ENCODE peak calls at places on chromosomes 11 and 22, in nine cellular contexts. X is lower lobe of right lung, Q is PC-3, D is body of pancreas, W is gastrocnemius medialis, L is adrenal gland, T is fibroblast of lung, J is thoracic aorta, N is spleen. A is an unnamed sample. For H3K27me3, the result is how much of the 10 kb centered on the place peaks cover.

GRCh38 chr11:114001416-114001815 is 26.5 kb downstream of the HTR3A start:
- DNase-seq in X (no peak), Q (no peak), D (no peak), W (no peak), L (no peak), T (peak), J (no peak), N (peak), A (no peak)

GRCh38 chr11:70031631-70032469 is 46.3 kb upstream of the ANO1 start:
- DNase-seq in X (no peak), Q (no peak), D (no peak), W (no peak), L (no peak), T (no peak), J (no peak), N (peak), A (no peak)

GRCh38 chr22:48893288-48894063 is 934.2 kb downstream of the BRD1 start:
- DNase-seq in X (no peak), Q (no peak), D (no peak), W (no peak), L (no peak), T (no peak), J (no peak), N (no peak), A (no peak)

GRCh38 chr11:334264-335033 is 13.8 kb upstream of the IFITM3 start:
- DNase-seq in X (no peak), Q (no peak), D (no peak), W (no peak), L (no peak), T (no peak), J (no peak), N (peak), A (no peak)

GRCh38 chr22:46090051-46090591 is 60.2 kb upstream of the PPARA start:
- DNase-seq in X (peak), Q (no peak), D (peak), W (peak), L (peak), T (no peak), J (no peak), N (peak), A (no peak)

GRCh38 chr11:6757373-6757967 is 14.3 kb downstream of the OR2AG2 start:
- DNase-seq in X (no peak), Q (peak), D (peak), W (no peak), L (peak), T (peak), J (no peak), N (peak), A (peak)

GRCh38 chr11:69263736-69264052 is 30.3 kb upstream of the MYEOV start:
- DNase-seq in X (no peak), Q (no peak), D (no peak), W (no peak), L (no peak), T (no peak), J (no peak), N (no peak), A (no peak)

GRCh38 chr11:20015529-20016427 is 144.5 kb downstream of the DBX1 start:
- DNase-seq in X (no peak), Q (no peak), D (peak), W (no peak), L (no peak), T (no peak), J (no peak), N (no peak), A (no peak)

GRCh38 chr11:62547691-62548281 is 1.2 kb upstream of the AHNAK start:
- DNase-seq in X (no peak), Q (peak), D (peak), W (peak), L (no peak), T (no peak), J (no peak), N (no peak), A (no peak)

GRCh38 chr22:47734511-47734910 is 972.1 kb downstream of the TBC1D22A start:
- DNase-seq in X (no peak), Q (no peak), D (no peak), W (no peak), L (no peak), T (no peak), J (no peak), N (no peak), A (no peak)

GRCh38 chr22:19062139-19062789 is 59.9 kb downstream of the DGCR2 start:
- DNase-seq in X (peak), Q (peak), D (peak), W (no peak), L (peak), T (peak), J (no peak), N (peak), A (no peak)

GRCh38 chr22:41417622-41418390 is 28.8 kb downstream of the TOB2 start:
- DNase-seq in X (peak), Q (no peak), D (peak), W (peak), L (peak), T (peak), J (peak), N (peak), A (no peak)

GRCh38 chr11:95095858-95096587 is 6.4 kb downstream of the ENDOD1 start:
- DNase-seq in X (no peak), Q (peak), D (no peak), W (no peak), L (no peak), T (peak), J (no peak), N (no peak), A (no peak)

GRCh38 chr11:11270236-11270775 is 82.7 kb downstream of the CSNK2A3 start:
- DNase-seq in X (no peak), Q (no peak), D (no peak), W (no peak), L (no peak), T (no peak), J (no peak), N (no peak), A (no peak)

GRCh38 chr11:58222730-58223129 is 6.0 kb downstream of the OR10Q1 start:
- DNase-seq in X (no peak), Q (peak), D (no peak), W (no peak), L (no peak), T (no peak), J (no peak), N (no peak), A (no peak)

GRCh38 chr11:102990145-102990544 is 34.6 kb upstream of the MMP13 start:
- DNase-seq in X (no peak), Q (peak), D (no peak), W (no peak), L (no peak), T (no peak), J (no peak), N (no peak), A (no peak)

GRCh38 chr11:34438529-34439507 is at the start of gene CAT:
- DNase-seq in X (peak), Q (peak), D (peak), W (peak), L (peak), T (peak), J (peak), N (peak), A (peak)
- H3K4me3 ChIP-seq in X (peak), Q (peak), D (peak), W (peak), L (peak), T (peak), J (peak), N (peak), A (peak)

GRCh38 chr11:41498726-41499125 is 39.3 kb upstream of the LRRC4C start:
- DNase-seq in X (no peak), Q (peak), D (no peak), W (no peak), L (no peak), T (no peak), J (no peak), N (no peak), A (no peak)
- TF ChIP-seq CTCF in X (no peak), Q (peak), D (no peak), W (no peak), L (peak), T (no peak), J (no peak), N (peak), A (peak)

DNA sequence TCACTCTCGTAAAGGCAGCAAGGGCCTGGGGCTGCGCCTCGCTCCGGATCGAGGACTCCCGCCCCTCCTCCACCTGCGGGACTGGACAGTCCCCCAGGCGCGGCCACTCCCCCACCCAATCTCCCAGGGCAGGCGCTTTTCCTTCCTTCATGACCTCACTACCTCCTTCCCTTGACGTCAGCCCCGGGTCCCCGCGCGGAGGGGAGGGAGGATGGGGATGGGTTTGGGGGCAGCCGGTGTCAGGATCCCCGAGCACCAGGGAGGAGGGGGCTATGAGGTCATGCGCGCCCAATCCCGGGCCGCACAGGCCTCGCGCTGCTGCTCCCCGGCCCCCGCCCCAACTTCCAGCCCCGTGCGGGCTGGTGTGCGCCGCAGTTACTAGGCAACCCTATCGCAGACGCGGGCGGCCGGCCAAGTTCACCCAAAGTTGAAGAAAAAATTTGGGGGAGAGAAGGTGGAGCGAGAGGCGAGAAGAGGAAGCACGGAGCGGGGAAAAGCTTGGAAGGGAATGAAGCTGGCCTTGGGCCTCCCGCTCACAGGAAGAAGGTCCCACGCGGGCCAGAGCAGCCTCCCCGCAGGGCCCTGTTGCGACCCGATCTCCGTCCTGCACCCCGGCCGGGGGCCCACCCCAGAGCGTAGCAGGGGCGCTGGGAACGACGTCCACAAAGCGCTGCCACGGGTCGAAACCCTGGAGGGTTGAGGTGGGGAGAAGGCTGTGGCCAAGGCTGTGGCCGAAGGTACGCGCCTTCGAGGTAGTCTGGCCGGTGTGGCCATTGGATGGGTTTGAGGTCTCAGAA is 8.3 kb downstream of the WT1 start:
- DNase-seq in X (no peak), Q (no peak), D (no peak), W (no peak), L (no peak), T (no peak), J (no peak), N (peak), A (no peak)
- H3K27me3 ChIP-seq in X (half or more), Q (under half), D (under half), W (under half), L (under half), T (under half), J (under half), N (under half), A (half or more)

GRCh38 chr11:124482362-124483147 is 37.1 kb upstream of the OR8B8 start:
- DNase-seq in X (no peak), Q (peak), D (no peak), W (no peak), L (no peak), T (peak), J (no peak), N (peak), A (no peak)

GRCh38 chr11:124483422-124483821 is 37.9 kb upstream of the OR8B8 start:
- DNase-seq in X (no peak), Q (no peak), D (no peak), W (no peak), L (no peak), T (no peak), J (no peak), N (no peak), A (no peak)

GRCh38 chr11:124481365-124482323 is 36.1 kb upstream of the OR8B8 start:
- DNase-seq in X (no peak), Q (peak), D (no peak), W (no peak), L (no peak), T (peak), J (no peak), N (no peak), A (no peak)
- H3K4me3 ChIP-seq in X (peak), Q (peak), D (no peak), W (peak), L (no peak), T (peak), J (peak), N (peak), A (peak)

GRCh38 chr11:65919151-65920034 is at the start of gene DRAP1:
- DNase-seq in X (peak), Q (peak), D (peak), W (peak), L (peak), T (peak), J (peak), N (peak), A (peak)
- TF ChIP-seq CTCF in X (peak), Q (no peak), D (no peak), W (peak), L (no peak), T (no peak), J (no peak), N (no peak), A (no peak)

DNA sequence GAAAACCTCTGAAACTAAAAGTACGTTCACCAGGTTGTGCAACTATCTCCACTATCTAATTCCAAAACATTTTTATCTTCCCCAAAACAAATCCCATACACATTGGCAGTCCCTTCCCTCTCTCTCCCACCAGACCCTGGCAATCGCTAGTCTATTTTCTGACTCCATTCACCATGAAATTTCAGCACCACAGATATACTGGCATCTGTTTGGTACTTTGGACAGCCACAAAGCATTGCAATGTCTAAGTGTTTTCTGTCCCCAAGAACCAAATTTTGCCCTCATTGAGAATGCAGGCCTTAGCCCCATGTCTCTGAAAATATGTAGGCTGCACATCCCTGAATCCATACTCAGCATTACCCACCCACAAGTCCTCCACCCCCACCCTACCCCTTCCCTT is 28.0 kb upstream of the KCNJ11 start:
- DNase-seq in X (no peak), Q (no peak), D (no peak), W (no peak), L (no peak), T (no peak), J (no peak), N (no peak), A (no peak)
- H3K27me3 ChIP-seq in X (under half), Q (under half), D (under half), W (under half), L (under half), T (under half), J (under half), N (under half), A (under half)

DNA sequence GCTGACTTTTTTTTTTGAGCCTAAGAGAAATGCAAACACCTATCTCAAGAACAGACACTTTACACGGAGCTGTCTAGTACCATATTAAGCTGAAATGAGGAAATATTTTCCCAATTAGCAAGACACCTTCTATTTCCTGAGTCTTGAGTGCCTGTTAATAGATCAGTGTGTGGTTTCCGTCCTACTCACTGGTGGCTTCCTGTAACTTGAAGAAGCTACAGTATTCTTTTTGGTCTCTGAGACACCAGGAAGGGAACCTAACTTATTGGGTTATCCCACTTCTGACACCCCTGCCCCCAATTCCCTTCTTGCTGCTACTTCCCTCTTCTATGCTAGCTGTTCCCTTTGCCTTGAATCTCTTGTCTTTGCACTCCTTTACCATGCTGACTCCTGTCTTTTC is 92.7 kb downstream of the FDX1 start:
- DNase-seq in X (no peak), Q (no peak), D (no peak), W (no peak), L (no peak), T (no peak), J (no peak), N (no peak), A (no peak)
- H3K4me3 ChIP-seq in X (no peak), Q (no peak), D (no peak), W (no peak), L (no peak), T (no peak), J (no peak), N (no peak), A (no peak)